ENCODE peak calls at places on chromosome 7, in nine cellular contexts. Y is GM04504; Z is Panc1; W is A549; K is GM18507; S is fibroblast of mammary gland; V is GM23338; A is AML-193; I is stimulated activated CD4-positive, alpha-beta T cell treated with anti-CD3 and anti-CD28 coated beads, Interleukin-2, amount 100 ng/mL, for 4 hours. Q is an unnamed sample.

GRCh38 chr7:2509298-2509906 is 10.2 kb upstream of the LFNG start:
- DNase-seq in Y (no peak), Z (no peak), W (no peak), K (no peak), S (no peak), V (no peak), A (no peak), I (no peak), Q (no peak)

GRCh38 chr7:2525931-2526630 is 6.5 kb downstream of the LFNG start:
- DNase-seq in Y (no peak), Z (no peak), W (no peak), K (no peak), S (no peak), V (peak), A (no peak), I (no peak), Q (no peak)

GRCh38 chr7:107394301-107394700 is 75.6 kb upstream of the GPR22 start:
- DNase-seq in Y (peak), Z (no peak), W (no peak), K (no peak), S (no peak), V (no peak), A (no peak), I (no peak), Q (no peak)

GRCh38 chr7:43362652-43363428 is 220.1 kb upstream of the STK17A start:
- DNase-seq in Y (peak), Z (no peak), W (no peak), K (no peak), S (peak), V (no peak), A (no peak), I (no peak), Q (no peak)

GRCh38 chr7:38411404-38411803 is 138.0 kb upstream of the TARP start:
- DNase-seq in Y (no peak), Z (no peak), W (no peak), K (no peak), S (peak), V (peak), A (no peak), I (no peak), Q (no peak)

GRCh38 chr7:36563706-36564325 is 160.5 kb downstream of the AOAH start:
- DNase-seq in Y (no peak), Z (no peak), W (no peak), K (no peak), S (peak), V (no peak), A (no peak), I (no peak), Q (no peak)

GRCh38 chr7:5694221-5694754 is 87.2 kb downstream of the RNF216 start:
- DNase-seq in Y (peak), Z (no peak), W (no peak), K (no peak), S (peak), V (no peak), A (no peak), I (no peak), Q (no peak)

GRCh38 chr7:101747758-101748345 is 69.6 kb upstream of the CUX1 start:
- DNase-seq in Y (no peak), Z (no peak), W (no peak), K (no peak), S (no peak), V (no peak), A (no peak), I (no peak), Q (no peak)

GRCh38 chr7:41762641-41763040 is 59.8 kb upstream of the INHBA start:
- DNase-seq in Y (no peak), Z (no peak), W (no peak), K (no peak), S (no peak), V (no peak), A (no peak), I (no peak), Q (no peak)

GRCh38 chr7:152315845-152316244 is 120.0 kb downstream of the KMT2C start:
- DNase-seq in Y (no peak), Z (no peak), W (no peak), K (no peak), S (no peak), V (no peak), A (no peak), I (no peak), Q (no peak)

GRCh38 chr7:91005024-91005423 is 259.2 kb upstream of the FZD1 start:
- DNase-seq in Y (no peak), Z (no peak), W (no peak), K (no peak), S (no peak), V (no peak), A (no peak), I (no peak), Q (no peak)

GRCh38 chr7:127391591-127392181 is 822 bp downstream of the ZNF800 start:
- DNase-seq in Y (peak), Z (no peak), W (peak), K (no peak), S (peak), V (peak), A (no peak), I (peak), Q (peak)

GRCh38 chr7:110786576-110786975 is 304.4 kb upstream of the LRRN3 start:
- DNase-seq in Y (no peak), Z (no peak), W (no peak), K (no peak), S (no peak), V (no peak), A (no peak), I (no peak), Q (no peak)

GRCh38 chr7:18163091-18163490 is 135.4 kb upstream of the PRPS1L1 start:
- DNase-seq in Y (no peak), Z (no peak), W (no peak), K (no peak), S (no peak), V (no peak), A (no peak), I (no peak), Q (no peak)

GRCh38 chr7:131212114-131212513 is 115.6 kb upstream of the MKLN1 start:
- DNase-seq in Y (no peak), Z (no peak), W (no peak), K (no peak), S (peak), V (peak), A (no peak), I (no peak), Q (no peak)

GRCh38 chr7:30815016-30815854 is 44.0 kb downstream of the MINDY4 start:
- DNase-seq in Y (no peak), Z (no peak), W (no peak), K (no peak), S (peak), V (no peak), A (no peak), I (no peak), Q (no peak)

GRCh38 chr7:28806841-28807240 is 151.3 kb downstream of the TRIL start:
- DNase-seq in Y (peak), Z (no peak), W (no peak), K (no peak), S (peak), V (no peak), A (no peak), I (no peak), Q (no peak)

GRCh38 chr7:5634107-5634950 is 147.1 kb downstream of the RNF216 start:
- DNase-seq in Y (peak), Z (no peak), W (no peak), K (no peak), S (peak), V (peak), A (no peak), I (no peak), Q (no peak)

GRCh38 chr7:13904689-13905088 is 84.8 kb downstream of the ETV1 start:
- DNase-seq in Y (peak), Z (no peak), W (no peak), K (no peak), S (peak), V (no peak), A (no peak), I (no peak), Q (no peak)

GRCh38 chr7:155377837-155378579 is 79.9 kb upstream of the EN2 start:
- DNase-seq in Y (peak), Z (no peak), W (no peak), K (no peak), S (no peak), V (peak), A (no peak), I (no peak), Q (no peak)

GRCh38 chr7:94384315-94384714 is 10.4 kb upstream of the COL1A2 start:
- DNase-seq in Y (no peak), Z (no peak), W (no peak), K (no peak), S (no peak), V (no peak), A (no peak), I (no peak), Q (no peak)

GRCh38 chr7:3194501-3195141 is 106.4 kb upstream of the SDK1 start:
- DNase-seq in Y (no peak), Z (no peak), W (peak), K (no peak), S (peak), V (peak), A (no peak), I (no peak), Q (no peak)

GRCh38 chr7:141271451-141271850 is 197.6 kb downstream of the TMEM178B start:
- DNase-seq in Y (no peak), Z (no peak), W (no peak), K (no peak), S (no peak), V (no peak), A (no peak), I (no peak), Q (no peak)

GRCh38 chr7:123022576-123022975 is 27.1 kb upstream of the TAS2R16 start:
- DNase-seq in Y (no peak), Z (no peak), W (no peak), K (no peak), S (peak), V (no peak), A (no peak), I (no peak), Q (no peak)

GRCh38 chr7:82665966-82666507 is 222.5 kb upstream of the CACNA2D1 start:
- DNase-seq in Y (no peak), Z (no peak), W (no peak), K (no peak), S (no peak), V (no peak), A (no peak), I (no peak), Q (no peak)

GRCh38 chr7:140595468-140596147 is 45.0 kb downstream of the DENND2A start:
- DNase-seq in Y (no peak), Z (no peak), W (no peak), K (no peak), S (peak), V (peak), A (no peak), I (no peak), Q (no peak)

GRCh38 chr7:12898610-12899009 is 211.2 kb downstream of the ARL4A start:
- DNase-seq in Y (no peak), Z (no peak), W (no peak), K (no peak), S (no peak), V (no peak), A (no peak), I (no peak), Q (no peak)

GRCh38 chr7:158432369-158433270 is 155.0 kb downstream of the PTPRN2 start:
- DNase-seq in Y (no peak), Z (peak), W (peak), K (no peak), S (peak), V (no peak), A (no peak), I (no peak), Q (peak)

GRCh38 chr7:24884401-24884800 is 95.6 kb downstream of the OSBPL3 start:
- DNase-seq in Y (no peak), Z (no peak), W (no peak), K (no peak), S (no peak), V (no peak), A (no peak), I (no peak), Q (no peak)